ENCODE peak calls at places on chromosomes 7 and 10, in eight cellular contexts. D is HCT116, M is Panc1, Q is DND-41, U is stomach, A is breast epithelium, K is mammary epithelial cell, H is ovary. B is an unnamed sample. For H3K9me3, the result is how much of the 10 kb centered on the place peaks cover.

GRCh38 chr7:72706521-72706920 is 121.5 kb downstream of the TYW1B start:
- DNase-seq in K (no peak), D (no peak), M (no peak), H (no peak), A (no peak), U (no peak), Q (no peak), B (no peak)

GRCh38 chr10:59362991-59363390 is 642 bp upstream of the FAM13C start:
- DNase-seq in K (peak), M (no peak), Q (no peak), U (peak), H (peak), D (no peak), A (peak), B (peak)

GRCh38 chr10:90968448-90969086 is 47.7 kb upstream of the ANKRD1 start:
- DNase-seq in U (no peak), A (no peak), D (no peak), H (no peak), Q (no peak), M (no peak), K (peak), B (no peak)

GRCh38 chr7:38323156-38323555 is 49.7 kb upstream of the TARP start:
- DNase-seq in M (no peak), A (no peak), H (no peak), Q (no peak), K (no peak), D (no peak), U (no peak), B (no peak)

GRCh38 chr7:18770154-18770807 is 274.7 kb downstream of the HDAC9 start:
- DNase-seq in A (no peak), M (no peak), K (peak), U (no peak), H (no peak), Q (no peak), D (no peak), B (no peak)

GRCh38 chr7:4700577-4701235 is 18.6 kb downstream of the FOXK1 start:
- DNase-seq in U (no peak), K (peak), Q (no peak), M (no peak), A (no peak), H (no peak), D (no peak), B (no peak)

GRCh38 chr10:126668505-126668904 is 2.0 kb downstream of the C10orf90 start:
- DNase-seq in U (no peak), K (no peak), M (no peak), A (no peak), Q (no peak), D (no peak), H (no peak), B (no peak)

GRCh38 chr10:109883859-109884771 is 39.2 kb downstream of the XPNPEP1 start:
- DNase-seq in A (peak), H (peak), K (peak), U (peak), D (peak), M (peak), Q (peak), B (peak)

GRCh38 chr7:128105228-128106022 is 74.2 kb upstream of the LRRC4 start:
- DNase-seq in H (no peak), M (no peak), U (no peak), A (no peak), Q (no peak), K (no peak), D (no peak), B (no peak)

GRCh38 chr10:1573334-1573969 is 163.9 kb downstream of the ADARB2 start:
- DNase-seq in K (no peak), Q (no peak), M (no peak), H (no peak), A (no peak), U (no peak), D (no peak), B (no peak)

GRCh38 chr10:33139191-33139646 is 181.2 kb upstream of the ITGB1 start:
- DNase-seq in D (no peak), U (no peak), K (no peak), M (no peak), A (no peak), Q (peak), H (no peak), B (no peak)

GRCh38 chr7:39670934-39671333 is 47.6 kb downstream of the RALA start:
- DNase-seq in H (no peak), U (no peak), K (no peak), Q (no peak), M (no peak), D (no peak), A (no peak), B (no peak)

GRCh38 chr10:10911471-10911921 is 106.2 kb upstream of the CELF2 start:
- DNase-seq in M (no peak), A (peak), H (peak), D (no peak), K (peak), U (peak), Q (no peak), B (peak)

GRCh38 chr10:48511855-48512191 is 93.0 kb downstream of the ARHGAP22 start:
- DNase-seq in M (no peak), Q (no peak), U (peak), A (no peak), K (no peak), D (no peak), H (no peak), B (no peak)

GRCh38 chr10:114703377-114704125 is 45.5 kb upstream of the ABLIM1 start:
- DNase-seq in D (no peak), K (no peak), Q (peak), U (no peak), A (no peak), H (no peak), M (no peak), B (peak)

GRCh38 chr10:30002438-30003266 is 56.7 kb downstream of the JCAD start:
- DNase-seq in H (peak), D (peak), M (peak), U (peak), A (peak), K (peak), Q (peak), B (peak)

GRCh38 chr7:47142867-47143175 is 439.1 kb downstream of the TNS3 start:
- DNase-seq in Q (no peak), M (no peak), H (no peak), A (no peak), K (no peak), D (no peak), U (no peak), B (no peak)

GRCh38 chr7:133419036-133419435 is 166.2 kb downstream of the EXOC4 start:
- DNase-seq in H (no peak), K (no peak), Q (no peak), D (no peak), M (no peak), U (no peak), A (no peak), B (no peak)

GRCh38 chr7:33300131-33300530 is 170.8 kb downstream of the BBS9 start:
- DNase-seq in H (no peak), Q (no peak), U (no peak), K (no peak), A (no peak), M (no peak), D (no peak), B (no peak)

GRCh38 chr10:64283621-64284020 is 762.4 kb downstream of the REEP3 start:
- DNase-seq in Q (no peak), M (no peak), D (no peak), U (no peak), A (no peak), K (no peak), H (no peak), B (no peak)

GRCh38 chr7:132083126-132084123 is 492.8 kb downstream of the PLXNA4 start:
- DNase-seq in M (no peak), U (no peak), D (no peak), Q (no peak), A (no peak), K (no peak), H (no peak), B (no peak)

DNA sequence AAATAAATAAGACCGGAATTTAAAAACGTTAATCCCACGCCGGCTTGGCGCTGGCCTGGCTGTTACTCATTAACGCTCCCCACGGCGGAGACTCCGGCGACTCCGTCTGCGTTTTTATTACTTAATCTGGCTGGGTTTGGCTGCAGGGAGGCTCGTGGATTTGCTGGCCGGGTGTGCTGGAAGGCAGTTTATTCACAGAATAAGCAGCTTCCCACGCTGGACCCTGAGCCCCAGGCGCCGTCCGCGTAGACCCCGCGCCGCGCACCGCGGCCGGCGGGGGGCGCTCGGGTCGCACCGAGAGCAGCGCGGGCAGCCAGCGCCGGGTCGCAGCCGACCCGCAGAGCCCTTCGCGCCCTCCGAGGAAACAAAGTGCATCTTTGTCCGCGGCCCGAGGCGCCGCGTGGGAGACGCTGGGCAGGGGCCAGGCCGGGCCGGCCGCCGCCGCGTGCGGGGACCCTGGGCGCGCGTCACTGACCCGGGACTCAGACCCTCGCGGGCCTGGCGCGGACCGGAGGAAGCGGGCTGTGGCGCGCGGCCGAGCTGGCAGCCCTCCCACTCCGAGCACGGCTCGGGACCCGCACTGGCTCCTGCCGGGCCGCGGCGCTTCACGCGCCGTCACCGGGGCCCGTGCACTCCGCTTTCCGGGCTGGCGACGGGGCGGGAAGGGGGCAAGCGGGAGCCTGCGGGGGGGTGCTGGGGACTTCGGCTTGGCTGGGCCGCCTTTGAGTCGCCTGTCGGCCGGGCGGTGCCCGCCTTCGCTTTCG is 586 bp upstream of the GRK5 start:
- DNase-seq in A (peak), M (no peak), U (peak), Q (peak), K (peak), D (no peak), H (peak), B (peak)
- H3K27ac ChIP-seq in A (peak), M (peak), U (peak), Q (peak), K (peak), D (peak), H (peak), B (peak)

GRCh38 chr10:18571076-18571475 is 80.3 kb downstream of the NSUN6 start:
- DNase-seq in Q (no peak), H (no peak), D (no peak), K (no peak), A (no peak), M (no peak), U (no peak), B (no peak)
- H3K9me3 ChIP-seq in Q (under half), H (under half), D (under half), K (under half), A (under half), M (under half), U (under half), B (under half)

GRCh38 chr7:99558306-99559275 is at the start of gene ZNF655:
- DNase-seq in M (no peak), Q (peak), D (peak), U (peak), H (peak), A (peak), K (peak), B (peak)
- H3K4me3 ChIP-seq in M (peak), Q (peak), D (peak), U (peak), H (peak), A (peak), K (peak), B (peak)

GRCh38 chr7:155363146-155363539 is 65.5 kb downstream of the INSIG1 start:
- DNase-seq in D (no peak), K (no peak), Q (no peak), M (no peak), A (no peak), H (no peak), U (no peak), B (no peak)
- H3K27ac ChIP-seq in D (no peak), K (no peak), Q (no peak), M (no peak), A (no peak), H (no peak), U (no peak), B (no peak)

DNA sequence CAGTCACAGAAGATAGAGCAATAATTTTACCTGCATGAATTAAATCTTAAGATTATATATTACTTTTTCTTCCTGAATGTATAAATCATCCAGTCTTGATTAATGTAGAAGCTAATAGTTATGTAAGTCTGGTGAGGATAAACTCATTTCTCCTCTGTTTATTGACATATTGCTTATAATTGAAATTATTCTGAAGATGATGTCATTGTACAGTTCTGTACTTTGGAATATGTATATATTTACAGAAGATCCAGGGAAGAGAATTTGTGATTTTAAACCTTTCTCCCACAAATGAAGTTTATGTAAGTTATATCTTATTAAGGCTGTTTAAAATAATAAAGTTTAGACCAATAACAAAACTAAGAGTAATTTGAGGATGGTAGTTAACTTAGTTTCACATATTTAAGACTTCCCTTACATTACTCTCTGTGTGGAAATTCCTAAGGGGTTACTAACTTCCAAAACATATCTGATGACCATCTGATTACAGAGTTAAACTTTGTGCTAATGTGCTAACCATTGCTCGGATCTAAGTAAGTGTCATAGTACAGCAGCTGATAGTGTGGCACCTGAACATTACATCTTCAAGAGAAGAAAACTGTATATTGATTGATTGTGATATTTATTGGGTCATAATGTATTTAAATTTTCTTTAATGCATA is 96.8 kb downstream of the UBE3C start:
- DNase-seq in K (peak), Q (no peak), M (no peak), U (no peak), A (no peak), H (no peak), D (no peak), B (no peak)
- H3K9me3 ChIP-seq in K (under half), Q (under half), M (under half), U (under half), A (under half), H (under half), D (under half), B (under half)

B was measured in SJCRH30.